ENCODE peak calls at places on chromosomes 13 and 19, in four cellular contexts. Q is breast epithelium, X is glutamatergic neuron, V is right atrium auricular region. O is an unnamed sample.

GRCh38 chr13:40786568-40786996 is 2.8 kb upstream of the SLC25A15 start:
- DNase-seq in X (no peak), Q (no peak), V (peak), O (no peak)

GRCh38 chr13:94311893-94312292 is 167.6 kb downstream of the DCT start:
- DNase-seq in Q (no peak), X (no peak), V (no peak), O (no peak)

GRCh38 chr13:21675095-21676007 is 4.5 kb downstream of the FGF9 start:
- DNase-seq in V (no peak), Q (no peak), X (peak), O (no peak)

GRCh38 chr19:8180018-8180417 is 29.2 kb upstream of the CERS4 start:
- DNase-seq in V (no peak), Q (no peak), X (no peak), O (no peak)

GRCh38 chr13:32408296-32408998 is 19.5 kb downstream of the N4BP2L1 start:
- DNase-seq in X (no peak), V (no peak), Q (no peak), O (no peak)

GRCh38 chr13:113367020-113367560 is 3.2 kb upstream of the GRTP1 start:
- DNase-seq in V (peak), Q (peak), X (no peak), O (no peak)

GRCh38 chr19:35143818-35144217 is 763 bp downstream of the FXYD7 start:
- DNase-seq in X (no peak), V (no peak), Q (no peak), O (no peak)

GRCh38 chr13:20796791-20797513 is 23.2 kb upstream of the EEF1AKMT1 start:
- DNase-seq in X (no peak), Q (no peak), V (no peak), O (no peak)

GRCh38 chr19:49887653-49888477 is 8.8 kb downstream of the IL4I1 start:
- DNase-seq in V (no peak), Q (no peak), X (peak), O (no peak)

GRCh38 chr19:29927944-29928669 is 13.9 kb upstream of the URI1 start:
- DNase-seq in X (no peak), Q (no peak), V (no peak), O (no peak)

GRCh38 chr19:1399745-1400144 is 1.6 kb downstream of the GAMT start:
- DNase-seq in Q (no peak), X (no peak), V (no peak), O (no peak)

GRCh38 chr13:50916701-50917184 is 7.2 kb downstream of the RNASEH2B start:
- DNase-seq in V (no peak), X (no peak), Q (no peak), O (no peak)

GRCh38 chr13:110415669-110416068 is 108.6 kb downstream of the COL4A2 start:
- DNase-seq in V (no peak), X (no peak), Q (peak), O (no peak)

GRCh38 chr13:36382030-36382429 is 35.8 kb upstream of the SPART start:
- DNase-seq in X (no peak), Q (no peak), V (no peak), O (no peak)

GRCh38 chr19:13765395-13766094 is 1.2 kb downstream of the MRI1 start:
- DNase-seq in V (no peak), X (no peak), Q (no peak), O (no peak)

DNA sequence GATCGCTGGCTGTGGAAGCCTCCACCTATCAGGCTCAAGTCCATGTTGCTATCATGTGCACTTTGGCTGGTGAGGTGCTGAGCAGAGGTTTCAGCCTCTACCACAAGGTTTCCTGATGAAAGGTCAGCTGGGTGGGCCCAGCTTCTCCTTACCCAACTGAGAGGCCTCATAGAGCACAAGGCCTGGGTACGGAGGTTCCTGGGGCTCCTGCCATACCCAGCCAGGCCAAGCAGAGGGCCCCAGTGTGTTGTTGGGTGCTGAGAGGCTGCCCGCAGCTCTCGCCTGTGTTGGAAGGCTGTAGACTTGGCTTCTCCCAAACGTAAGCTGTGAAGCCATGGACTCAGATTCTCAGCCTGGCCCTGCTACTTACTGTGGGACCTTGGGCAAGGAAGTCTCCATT is 28.2 kb downstream of the ACTN4 start:
- DNase-seq in V (no peak), X (no peak), Q (no peak), O (no peak)
- TF ChIP-seq CTCF in V (no peak), X (no peak), Q (no peak), O (no peak)

GRCh38 chr13:29081036-29081435 is 260.9 kb downstream of the MTUS2 start:
- DNase-seq in X (no peak), Q (no peak), V (no peak), O (no peak)
- TF ChIP-seq CTCF in X (no peak), Q (no peak), V (no peak), O (no peak)

GRCh38 chr13:24606486-24607170 is 73.6 kb upstream of the ATP12A start:
- DNase-seq in X (peak), V (no peak), Q (no peak), O (no peak)

GRCh38 chr13:24610956-24611355 is 69.3 kb upstream of the ATP12A start:
- DNase-seq in Q (no peak), V (no peak), X (no peak), O (no peak)

GRCh38 chr13:24605923-24606372 is 74.3 kb upstream of the ATP12A start:
- DNase-seq in Q (no peak), V (no peak), X (no peak), O (no peak)
- TF ChIP-seq CTCF in Q (no peak), V (no peak), X (no peak), O (no peak)

DNA sequence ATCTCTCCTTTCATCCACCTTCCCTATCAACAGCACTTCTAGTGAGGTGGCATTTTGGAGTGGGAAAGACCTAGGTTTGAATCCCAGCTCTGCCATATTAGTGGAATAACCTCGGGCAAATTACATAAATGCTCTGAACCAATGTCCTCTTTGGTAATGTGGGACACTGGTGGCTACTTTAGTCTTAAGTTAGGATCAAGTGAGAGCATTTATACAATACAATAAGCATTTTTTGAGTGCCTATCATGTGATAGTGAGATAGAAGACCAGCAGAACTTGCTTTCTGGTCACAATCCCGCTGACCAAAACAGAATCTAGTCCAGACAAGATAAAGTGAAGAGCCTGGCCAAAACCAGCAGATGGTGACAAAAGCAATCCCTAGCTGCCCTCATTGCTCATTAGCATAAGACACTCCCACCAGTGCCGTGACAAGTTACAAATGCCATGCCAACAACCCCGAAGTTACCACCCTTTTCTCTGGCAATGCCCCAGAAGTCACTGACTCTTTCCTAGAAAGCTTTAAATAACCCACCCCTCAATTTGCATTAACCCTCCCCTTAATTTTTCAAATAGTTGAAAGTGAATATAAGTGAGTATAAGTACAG is 28.8 kb upstream of the KPNA3 start:
- DNase-seq in V (no peak), Q (no peak), X (no peak), O (no peak)
- TF ChIP-seq CTCF in V (no peak), Q (no peak), X (no peak), O (peak)

DNA sequence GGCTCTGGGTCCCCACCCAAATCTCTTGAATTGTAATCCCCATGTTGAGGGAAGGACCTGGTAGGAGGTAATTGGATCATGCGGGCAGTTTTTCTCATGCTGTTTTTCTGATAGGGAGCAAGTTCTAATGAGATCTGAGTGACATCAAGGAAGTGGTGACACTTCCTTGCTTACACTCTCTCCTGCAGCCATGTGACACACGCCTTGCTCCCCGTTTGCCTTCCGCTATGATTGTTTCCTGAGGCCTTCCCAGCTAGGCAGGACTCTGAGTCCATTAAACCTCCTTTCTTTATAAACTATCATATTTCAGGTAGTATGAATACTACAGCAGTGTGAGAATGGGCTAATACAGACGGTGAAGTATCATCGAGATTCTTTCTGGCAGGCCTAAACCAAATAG is 1040.4 kb upstream of the MIR17HG start:
- DNase-seq in X (no peak), Q (no peak), V (no peak), O (no peak)
- TF ChIP-seq CTCF in X (no peak), Q (no peak), V (no peak), O (no peak)

DNA sequence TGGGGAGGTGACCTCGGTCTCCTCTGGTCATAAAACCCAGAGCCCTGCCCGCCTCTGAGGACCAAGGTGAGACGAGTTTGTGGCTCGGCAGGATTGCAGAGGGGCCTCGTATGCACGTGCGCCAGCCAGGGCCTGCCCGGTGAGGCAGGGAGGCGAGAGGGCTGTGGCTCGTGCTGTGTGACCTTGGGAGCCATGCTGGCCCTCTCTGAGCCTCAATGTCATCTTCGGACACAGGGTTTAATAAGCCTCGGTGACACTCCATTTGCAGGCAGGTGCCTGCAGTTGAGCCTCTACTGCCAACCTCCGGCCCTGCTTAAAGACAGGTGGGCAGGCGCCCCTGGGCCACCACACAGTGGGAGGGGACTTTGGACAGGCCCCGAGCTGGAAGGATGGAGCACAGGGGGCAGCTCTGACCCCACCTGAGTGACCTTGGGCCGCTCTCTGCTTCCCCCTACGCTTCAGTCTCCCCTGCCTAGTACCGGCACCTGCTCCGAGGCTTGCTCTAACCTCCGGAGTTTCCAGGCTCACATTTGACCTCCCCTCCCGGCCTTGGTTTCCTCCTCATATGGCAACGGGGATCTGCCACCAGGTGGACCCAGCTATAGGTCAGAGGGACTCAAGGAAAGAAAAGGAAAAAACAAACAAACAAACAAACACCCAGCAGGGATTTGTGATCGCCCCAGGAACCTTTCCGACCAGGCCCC is 3.2 kb downstream of the ZBTB7A start:
- DNase-seq in Q (no peak), X (no peak), V (no peak), O (no peak)
- TF ChIP-seq CTCF in Q (no peak), X (no peak), V (no peak), O (no peak)